ENCODE peak calls at places on chromosomes 13 and 19, in ten cellular contexts. T, L, H, E, B, Z, S, P, Y and R are unnamed samples.
A peak's percentile ranks its signal among the peaks of the same experiment; 100 is the strongest.

GRCh38 chr19:45423033-45423588 is 606 bp downstream of the ERCC1 start:
- DNase-seq in Z (no peak), E (no peak), Y (no peak), L (no peak), S (no peak), B (no peak), P (no peak), T (no peak), H (no peak), R (peak; percentile 76)

GRCh38 chr19:57888494-57889231 is at the start of gene ZNF814:
- DNase-seq in E (peak; percentile 91), L (peak; percentile 85), H (peak; percentile 73), B (no peak), P (peak; percentile 31), Z (peak; percentile 74), T (peak; percentile 29), S (no peak), Y (peak; percentile 88), R (peak; percentile 57)

GRCh38 chr13:33053397-33054066 is 37.3 kb downstream of the KL start:
- DNase-seq in T (no peak), E (no peak), S (no peak), Y (no peak), Z (no peak), P (no peak), H (no peak), L (no peak), B (peak; percentile 43), R (no peak)

GRCh38 chr19:13055213-13056051 is 47.2 kb downstream of the LYL1 start:
- DNase-seq in Z (no peak), S (no peak), P (no peak), E (peak; percentile 98), L (peak; percentile 91), B (peak; percentile 59), T (peak; percentile 87), H (peak; percentile 94), Y (no peak), R (no peak)

GRCh38 chr19:58392945-58393724 is 2.3 kb upstream of the RNF225 start:
- DNase-seq in Z (no peak), H (no peak), L (no peak), Y (no peak), B (no peak), P (no peak), E (no peak), S (no peak), T (no peak), R (no peak)

GRCh38 chr19:50477751-50478515 is 1.3 kb upstream of the GARIN5A start:
- DNase-seq in L (no peak), H (no peak), T (no peak), B (no peak), Y (no peak), E (no peak), P (no peak), Z (no peak), S (no peak), R (no peak)

GRCh38 chr19:8310342-8311055 is 2.3 kb upstream of the CD320 start:
- DNase-seq in L (no peak), H (no peak), E (no peak), P (no peak), Z (no peak), B (no peak), Y (no peak), S (no peak), T (no peak), R (no peak)

GRCh38 chr19:14611051-14611450 is 28.2 kb downstream of the CLEC17A start:
- DNase-seq in B (no peak), Y (peak; percentile 32), P (no peak), T (no peak), L (no peak), Z (no peak), E (no peak), H (no peak), S (no peak), R (no peak)

GRCh38 chr13:62875118-62875640 is 1459.5 kb upstream of the PCDH20 start:
- DNase-seq in E (no peak), P (no peak), Z (no peak), T (no peak), Y (no peak), B (no peak), S (peak; percentile 60), L (no peak), H (peak; percentile 13), R (no peak)

GRCh38 chr13:96011291-96011875 is 41.8 kb downstream of the UGGT2 start:
- DNase-seq in Z (no peak), T (no peak), S (no peak), Y (no peak), P (no peak), E (peak; percentile 4), B (no peak), H (peak; percentile 29), L (no peak), R (no peak)

GRCh38 chr13:67520886-67521285 is 290.8 kb upstream of the PCDH9 start:
- DNase-seq in H (no peak), T (no peak), B (no peak), Y (no peak), P (no peak), E (no peak), L (no peak), S (no peak), Z (no peak), R (no peak)

GRCh38 chr19:49502866-49503581 is 6.8 kb downstream of the RPS11 start:
- DNase-seq in T (peak; percentile 77), H (peak; percentile 83), Y (peak; percentile 51), L (peak; percentile 50), B (peak; percentile 83), S (peak; percentile 73), Z (no peak), E (peak; percentile 94), P (no peak), R (no peak)

GRCh38 chr13:65292488-65292901 is 1937.6 kb downstream of the PCDH9 start:
- DNase-seq in B (no peak), E (peak; percentile 79), T (peak; percentile 16), H (peak; percentile 26), P (no peak), L (no peak), Z (no peak), S (peak; percentile 4), Y (peak; percentile 71), R (no peak)

GRCh38 chr13:99051768-99052455 is 74.0 kb upstream of the DOCK9 start:
- DNase-seq in L (no peak), H (no peak), Y (no peak), E (no peak), B (no peak), Z (no peak), S (no peak), P (no peak), T (no peak), R (no peak)

GRCh38 chr19:30719189-30719990 is 347.2 kb downstream of the ZNF536 start:
- DNase-seq in P (peak; percentile 55), B (peak; percentile 32), H (peak; percentile 12), T (no peak), S (no peak), E (peak; percentile 52), L (peak; percentile 85), Z (no peak), Y (peak; percentile 32), R (no peak)

GRCh38 chr19:46481947-46482346 is 10.6 kb upstream of the PNMA8A start:
- DNase-seq in S (no peak), P (no peak), H (no peak), Z (no peak), E (peak; percentile 63), B (no peak), T (no peak), Y (no peak), L (no peak), R (no peak)

GRCh38 chr19:45922281-45922680 is 7.7 kb upstream of the NANOS2 start:
- DNase-seq in P (no peak), Z (no peak), E (no peak), Y (no peak), T (no peak), B (peak; percentile 49), S (no peak), L (peak; percentile 71), H (no peak), R (no peak)